ENCODE peak calls at places on chromosomes 4 and X, in six cellular contexts. O is fibroblast of mammary gland, R is upper lobe of left lung, S is AG04450, G is kidney, T is HL-60. V is an unnamed sample.

GRCh38 chr4:9885958-9886357 is 104.5 kb downstream of the DRD5 start:
- DNase-seq in G (no peak), T (no peak), R (no peak), O (no peak), S (no peak), V (no peak)

GRCh38 chrX:152895724-152896420 is 2.0 kb upstream of the ZNF185 start:
- DNase-seq in G (peak), S (no peak), T (no peak), R (no peak), O (no peak), V (no peak)

GRCh38 chr4:87489678-87490077 is 39.5 kb downstream of the SPARCL1 start:
- DNase-seq in O (peak), T (no peak), G (no peak), R (no peak), S (no peak), V (no peak)

GRCh38 chr4:158786155-158786581 is 17.3 kb downstream of the FNIP2 start:
- DNase-seq in O (no peak), G (no peak), R (no peak), S (no peak), T (no peak), V (no peak)

GRCh38 chr4:159367421-159368105 is 264.7 kb downstream of the RAPGEF2 start:
- DNase-seq in T (no peak), G (no peak), S (no peak), R (no peak), O (peak), V (no peak)

GRCh38 chrX:39650883-39651282 is 446.9 kb downstream of the BCOR start:
- DNase-seq in S (no peak), R (peak), G (peak), O (peak), T (no peak), V (no peak)

GRCh38 chrX:66731398-66731797 is 92.5 kb upstream of the EDA2R start:
- DNase-seq in S (peak), O (peak), G (no peak), T (peak), R (no peak), V (no peak)

GRCh38 chrX:840556-840955 is 210.0 kb downstream of the SHOX start:
- DNase-seq in G (no peak), T (no peak), O (no peak), R (peak), S (no peak), V (no peak)

GRCh38 chr4:57243071-57243470 is 132.9 kb upstream of the IGFBP7 start:
- DNase-seq in G (no peak), S (no peak), T (no peak), R (no peak), O (no peak), V (no peak)

GRCh38 chrX:131795442-131796229 is 227.5 kb upstream of the STK26 start:
- DNase-seq in O (no peak), S (no peak), R (peak), G (no peak), T (no peak), V (no peak)

GRCh38 chrX:131789664-131790063 is 233.4 kb upstream of the STK26 start:
- DNase-seq in G (no peak), R (no peak), S (no peak), T (no peak), O (no peak), V (no peak)

GRCh38 chrX:131792789-131793462 is 230.2 kb upstream of the STK26 start:
- DNase-seq in O (peak), R (no peak), T (no peak), G (peak), S (no peak), V (no peak)

GRCh38 chrX:131791608-131792355 is 231.3 kb upstream of the STK26 start:
- DNase-seq in R (no peak), T (no peak), O (peak), G (no peak), S (no peak), V (no peak)

DNA sequence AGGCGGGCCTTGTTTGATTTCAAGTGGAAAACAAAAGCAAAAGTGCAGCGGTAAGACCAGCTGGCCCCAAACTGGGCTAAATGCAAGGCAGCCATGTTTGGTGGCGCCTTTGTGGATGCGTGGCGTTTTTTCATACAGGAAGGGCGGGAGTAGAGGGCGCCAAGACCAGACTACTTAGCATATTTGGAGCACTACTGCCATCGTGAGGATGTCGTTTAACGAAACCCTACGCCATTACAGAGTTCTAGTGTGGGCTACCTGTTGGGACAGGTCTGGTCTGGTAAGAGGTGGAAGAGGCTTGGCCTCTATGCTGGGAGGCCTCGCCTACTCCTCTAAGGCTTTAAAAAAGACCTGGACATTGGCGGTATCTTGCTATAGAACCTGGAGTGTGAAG is 230.7 kb upstream of the STK26 start:
- DNase-seq in T (no peak), R (no peak), S (no peak), O (peak), G (peak), V (no peak)
- H3K4me3 ChIP-seq in T (no peak), R (peak), S (no peak), O (peak), G (no peak), V (no peak)

DNA sequence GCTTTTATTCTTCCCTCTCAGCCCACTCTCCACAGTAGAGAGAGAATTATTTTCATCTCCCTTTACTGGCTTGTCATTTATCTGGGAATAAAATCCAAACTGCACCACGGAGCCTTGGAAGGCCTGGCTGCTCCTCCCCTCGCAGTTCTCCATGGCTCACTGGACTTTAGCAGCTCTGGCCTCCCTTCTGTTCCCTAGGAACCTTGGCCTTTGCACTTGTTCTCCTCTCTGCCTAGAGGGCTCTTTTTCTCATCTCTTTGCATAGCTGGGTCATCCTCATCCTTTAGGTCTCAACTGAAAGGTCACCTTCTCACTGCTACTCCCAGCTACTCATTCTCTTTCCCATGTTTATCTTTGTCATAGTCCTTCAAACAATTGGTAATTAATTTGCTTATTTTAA is 31.3 kb upstream of the TAPT1 start:
- DNase-seq in R (no peak), G (no peak), S (no peak), T (no peak), O (no peak), V (no peak)
- TF ChIP-seq CTCF in R (no peak), G (no peak), S (no peak), T (no peak), O (no peak), V (no peak)

GRCh38 chrX:111090458-111090857 is 5.5 kb upstream of the PAK3 start:
- DNase-seq in S (no peak), T (no peak), R (no peak), O (no peak), G (no peak), V (no peak)

GRCh38 chrX:111101580-111101979 is 5.6 kb downstream of the PAK3 start:
- DNase-seq in S (no peak), R (no peak), T (no peak), G (no peak), O (no peak), V (no peak)

GRCh38 chrX:111098874-111099273 is 2.9 kb downstream of the PAK3 start:
- DNase-seq in R (peak), T (peak), S (no peak), O (peak), G (peak), V (no peak)

GRCh38 chrX:111100191-111100590 is 4.2 kb downstream of the PAK3 start:
- DNase-seq in S (no peak), G (no peak), T (no peak), O (peak), R (no peak), V (no peak)

DNA sequence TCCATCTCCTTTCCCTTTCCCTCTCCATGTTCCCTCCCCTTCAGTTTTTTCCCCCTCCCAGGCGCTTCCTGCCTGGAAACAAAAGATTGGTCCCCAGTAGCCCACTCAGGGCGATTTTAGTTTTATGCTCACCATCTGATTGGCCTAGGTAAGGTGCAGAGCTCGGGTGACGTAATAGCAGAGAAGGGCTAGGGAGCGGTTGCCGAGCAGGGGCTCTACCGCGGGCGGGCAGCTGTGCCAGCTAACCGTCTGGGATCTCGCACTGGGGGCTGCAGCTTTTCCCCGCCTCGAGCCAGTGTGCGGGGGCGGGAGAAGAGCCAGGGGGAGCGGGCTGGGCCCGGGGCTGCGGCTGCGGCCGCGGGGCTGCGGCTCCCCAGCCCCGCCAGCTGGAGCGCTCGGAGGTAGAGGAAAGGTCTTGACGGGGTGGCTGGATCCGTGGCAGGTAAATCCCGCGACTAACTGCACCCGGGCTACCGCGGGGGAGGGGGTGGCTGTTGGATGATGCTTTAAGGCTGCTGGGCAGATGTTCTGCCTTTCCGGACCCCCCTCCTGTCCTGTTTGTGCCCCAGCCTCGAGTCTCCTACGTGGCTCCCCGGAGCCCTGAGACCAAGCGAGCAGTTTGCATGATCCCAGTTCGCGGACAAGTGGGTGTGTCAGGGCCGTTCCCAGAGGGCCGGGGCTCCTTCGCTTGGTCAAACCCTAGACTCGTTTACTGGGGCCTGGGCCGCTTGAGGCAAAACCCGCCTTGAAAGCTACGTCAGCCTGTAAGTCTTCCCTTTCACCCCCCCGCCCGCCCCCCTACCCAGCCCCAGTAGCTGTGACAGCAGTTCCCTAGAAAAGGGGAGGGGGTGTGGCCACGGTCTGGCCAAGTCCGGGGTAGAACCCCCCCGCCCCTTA is at the start of gene PAK3:
- DNase-seq in G (peak), R (peak), S (peak), T (no peak), O (peak), V (no peak)
- H3K4me3 ChIP-seq in G (peak), R (peak), S (peak), T (no peak), O (peak), V (peak)

DNA sequence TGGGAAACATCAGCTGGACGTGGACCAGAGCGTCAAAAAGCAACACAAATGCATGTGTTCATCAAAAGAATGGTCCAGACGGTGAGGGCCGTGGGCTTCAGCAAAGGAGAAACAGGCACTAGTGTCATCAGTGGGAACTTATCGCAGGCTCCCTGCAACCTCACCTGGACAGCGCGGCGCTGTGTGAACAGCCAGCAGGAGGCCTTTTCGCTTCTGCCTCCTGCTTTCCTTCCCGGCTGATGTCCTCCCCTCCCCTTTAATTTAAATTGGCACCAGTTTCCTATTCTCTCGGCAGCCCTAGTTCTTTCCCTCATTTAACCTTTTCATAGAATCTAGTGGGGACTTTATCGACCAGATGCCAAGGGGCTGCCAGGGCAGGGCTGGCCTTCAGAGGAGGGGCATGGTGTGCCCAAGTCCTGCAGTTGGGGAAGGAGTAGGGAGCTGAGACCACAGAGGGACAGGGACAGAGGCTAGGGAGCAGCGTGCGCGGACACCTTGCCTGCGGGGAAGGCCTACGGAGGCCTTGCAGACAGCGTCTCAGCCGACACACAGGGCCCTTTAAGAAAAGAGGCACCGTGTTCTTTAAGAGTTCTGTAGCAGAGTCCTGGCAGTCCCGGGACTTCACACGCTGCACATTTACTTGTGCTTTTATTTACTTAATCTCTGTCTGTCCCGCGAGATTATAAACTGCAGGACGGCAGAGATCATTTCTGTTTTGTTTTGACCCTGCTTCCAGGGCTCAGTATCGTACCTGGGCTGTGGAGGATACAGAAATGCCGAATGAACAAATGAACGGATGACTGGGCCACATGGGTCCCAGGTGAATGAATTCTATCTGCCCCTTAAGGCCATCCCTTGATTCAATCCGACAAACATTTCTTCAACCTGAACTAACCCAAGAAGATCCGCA is 8.4 kb upstream of the SORBS2 start:
- DNase-seq in R (peak), T (no peak), S (no peak), O (no peak), G (no peak), V (no peak)
- TF ChIP-seq CTCF in R (no peak), T (no peak), S (no peak), O (no peak), G (no peak), V (no peak)

DNA sequence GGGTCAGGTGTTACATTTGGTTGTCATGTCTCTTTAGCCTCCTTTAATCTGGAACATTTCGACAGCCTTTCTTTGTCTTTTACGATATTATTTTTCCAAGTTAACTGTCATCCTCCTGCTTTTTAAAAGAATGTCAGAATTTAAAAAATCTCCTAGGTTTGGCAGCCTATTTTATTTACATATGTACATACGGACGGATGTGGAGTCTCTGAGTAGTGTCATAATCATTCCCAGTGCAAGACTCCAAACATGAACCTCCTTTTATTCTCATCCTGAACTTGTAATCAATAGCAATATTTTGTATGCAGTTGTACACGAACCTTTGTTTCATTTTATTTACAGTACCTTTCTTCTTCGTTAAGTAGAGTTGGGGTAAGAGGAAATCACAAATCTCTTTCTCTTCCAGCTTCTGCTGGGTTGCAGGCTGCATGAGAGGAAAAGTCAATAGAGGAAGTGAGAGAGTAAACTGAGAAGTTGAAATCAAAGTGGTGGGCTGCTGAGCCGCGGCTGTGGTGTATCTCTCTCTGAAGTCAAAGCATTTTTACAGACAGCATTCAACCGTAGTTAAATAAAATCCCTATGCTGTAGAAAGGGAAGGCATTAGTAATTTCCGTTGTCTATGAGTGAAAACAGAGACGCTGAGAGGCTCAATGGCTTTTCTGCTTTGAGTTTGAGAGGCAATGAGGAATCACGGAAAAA is 53.9 kb upstream of the RPS6KA3 start:
- DNase-seq in G (no peak), R (no peak), O (no peak), S (no peak), T (no peak), V (no peak)
- H3K4me3 ChIP-seq in G (no peak), R (no peak), O (no peak), S (peak), T (no peak), V (peak)